ENCODE peak calls at places on chromosomes 2 and 18, in four cellular contexts. P is A172, S is HTR-8/SVneo, K is fibroblast of gingiva. N is an unnamed sample.

GRCh38 chr2:56025469-56026193 is 102.0 kb upstream of the EFEMP1 start:
- DNase-seq in K (no peak), S (no peak), P (no peak), N (no peak)

GRCh38 chr2:209383212-209383611 is 40.6 kb upstream of the MAP2 start:
- DNase-seq in P (peak), S (peak), K (peak), N (peak)

GRCh38 chr2:36706021-36706328 is 9.5 kb downstream of the VIT start:
- DNase-seq in K (peak), P (no peak), S (no peak), N (no peak)

GRCh38 chr2:115161531-115162453 is 719.4 kb downstream of the DPP10 start:
- DNase-seq in P (no peak), K (no peak), S (no peak), N (no peak)

GRCh38 chr2:179991344-179991743 is 15.8 kb downstream of the CWC22 start:
- DNase-seq in P (no peak), S (no peak), K (no peak), N (no peak)

GRCh38 chr2:120315367-120316033 is 30.4 kb upstream of the INHBB start:
- DNase-seq in K (no peak), S (no peak), P (no peak), N (no peak)

GRCh38 chr2:226934546-226935243 is 98.8 kb downstream of the RHBDD1 start:
- DNase-seq in S (no peak), P (no peak), K (peak), N (no peak)

GRCh38 chr2:134231296-134231964 is 22.4 kb upstream of the MGAT5 start:
- DNase-seq in K (no peak), S (no peak), P (no peak), N (no peak)

GRCh38 chr18:58871514-58872490 is 7.1 kb downstream of the ZNF532 start:
- DNase-seq in S (no peak), P (no peak), K (no peak), N (no peak)

GRCh38 chr18:58581265-58581664 is 47.6 kb downstream of the ALPK2 start:
- DNase-seq in K (peak), S (no peak), P (peak), N (peak)

GRCh38 chr2:69010437-69011194 is 2.4 kb upstream of the ANTXR1 start:
- DNase-seq in S (no peak), P (no peak), K (no peak), N (no peak)

GRCh38 chr2:37615808-37616673 is 55.4 kb downstream of the CDC42EP3 start:
- DNase-seq in K (no peak), P (no peak), S (no peak), N (no peak)

GRCh38 chr2:237485304-237485703 is 1.7 kb upstream of the MLPH start:
- DNase-seq in S (no peak), K (no peak), P (no peak), N (no peak)

GRCh38 chr2:3222636-3223035 is 155.0 kb downstream of the EIPR1 start:
- DNase-seq in K (no peak), S (no peak), P (no peak), N (no peak)

GRCh38 chr18:77197073-77197472 is 52.6 kb upstream of the GALR1 start:
- DNase-seq in K (no peak), S (no peak), P (no peak), N (no peak)

GRCh38 chr2:102336502-102336945 is 19.1 kb upstream of the IL18R1 start:
- DNase-seq in P (no peak), S (no peak), K (no peak), N (no peak)

GRCh38 chr2:217706513-217706912 is 296.3 kb downstream of the TNS1 start:
- DNase-seq in S (no peak), P (no peak), K (no peak), N (no peak)

GRCh38 chr18:12253517-12254136 is 534 bp upstream of the CIDEA start:
- DNase-seq in K (no peak), S (no peak), P (no peak), N (no peak)

GRCh38 chr2:190467575-190468083 is 59.5 kb downstream of the MFSD6 start:
- DNase-seq in S (no peak), K (peak), P (no peak), N (no peak)

GRCh38 chr2:167294031-167294774 is 405.9 kb downstream of the XIRP2 start:
- DNase-seq in S (no peak), P (no peak), K (peak), N (peak)

N was measured in A549.